ENCODE peak calls at places on chromosomes 4 and X, in five cellular contexts. Z is ovary, M is breast epithelium, K is A549, P is tibial nerve. E is an unnamed sample.

GRCh38 chr4:142846105-142846728 is at the start of gene INPP4B:
- DNase-seq in M (peak), P (peak), K (peak), Z (peak), E (peak)

GRCh38 chr4:127479031-127479622 is 153.6 kb upstream of the INTU start:
- DNase-seq in P (no peak), M (no peak), Z (no peak), K (peak), E (no peak)

GRCh38 chrX:48606091-48606490 is 8.8 kb downstream of the WDR13 start:
- DNase-seq in P (no peak), K (no peak), M (no peak), Z (no peak), E (no peak)

GRCh38 chr4:112516076-112516385 is at the start of gene NEUROG2:
- DNase-seq in M (no peak), Z (no peak), P (no peak), K (no peak), E (no peak)

GRCh38 chrX:64894454-64895038 is 81.7 kb downstream of the ZC4H2 start:
- DNase-seq in M (no peak), K (peak), Z (no peak), P (no peak), E (no peak)

GRCh38 chr4:41921476-41921875 is 13.8 kb upstream of the TMEM33 start:
- DNase-seq in K (no peak), Z (no peak), M (no peak), P (no peak), E (no peak)

GRCh38 chrX:40581333-40581910 is 652 bp downstream of the ATP6AP2 start:
- DNase-seq in M (no peak), K (no peak), Z (no peak), P (no peak), E (no peak)

GRCh38 chr4:1330761-1331590 is 16.0 kb upstream of the UVSSA start:
- DNase-seq in M (no peak), P (no peak), K (no peak), Z (no peak), E (peak)

GRCh38 chr4:22686156-22686555 is 6.6 kb upstream of the GBA3 start:
- DNase-seq in K (no peak), Z (no peak), M (no peak), P (no peak), E (no peak)

GRCh38 chrX:14963447-14964236 is 90.4 kb downstream of the MOSPD2 start:
- DNase-seq in M (no peak), P (no peak), K (peak), Z (no peak), E (no peak)

GRCh38 chr4:1691737-1692373 is 7.7 kb upstream of the FAM53A start:
- DNase-seq in Z (peak), P (no peak), M (no peak), K (no peak), E (no peak)

GRCh38 chr4:16067515-16067914 is 16.3 kb downstream of the PROM1 start:
- DNase-seq in M (no peak), K (no peak), P (no peak), Z (no peak), E (no peak)

GRCh38 chr4:156568479-156568878 is 403.1 kb downstream of the PDGFC start:
- DNase-seq in Z (no peak), P (no peak), K (no peak), M (no peak), E (no peak)

GRCh38 chrX:130047416-130047815 is 62.9 kb downstream of the ELF4 start:
- DNase-seq in P (no peak), M (no peak), Z (no peak), K (no peak), E (no peak)

GRCh38 chr4:15895517-15895916 is 43.0 kb downstream of the FGFBP1 start:
- DNase-seq in K (no peak), P (no peak), M (no peak), Z (no peak), E (no peak)

GRCh38 chr4:7042697-7043464 is at the start of gene TADA2B:
- DNase-seq in M (peak), Z (peak), P (peak), K (peak), E (peak)

GRCh38 chr4:147799986-147800555 is 68.2 kb downstream of the ARHGAP10 start:
- DNase-seq in P (no peak), M (no peak), K (no peak), Z (no peak), E (no peak)

GRCh38 chr4:74934016-74934821 is 1.3 kb downstream of the PARM1 start:
- DNase-seq in K (no peak), P (no peak), M (peak), Z (peak), E (peak)

GRCh38 chrX:109389917-109390316 is 92.0 kb downstream of the GUCY2F start:
- DNase-seq in P (no peak), Z (no peak), K (no peak), M (no peak), E (no peak)

GRCh38 chr4:124275-125081 is at the start of gene ZNF718:
- DNase-seq in Z (peak), K (peak), P (peak), M (peak), E (peak)

GRCh38 chr4:67779631-67780030 is 25.4 kb upstream of the GNRHR start:
- DNase-seq in M (no peak), K (no peak), P (no peak), Z (no peak), E (no peak)

GRCh38 chr4:20544645-20545044 is 155.6 kb upstream of the PACRGL start:
- DNase-seq in Z (no peak), P (no peak), K (peak), M (no peak), E (no peak)

GRCh38 chr4:38080061-38080531 is 119.9 kb downstream of the PTTG2 start:
- DNase-seq in P (no peak), Z (no peak), M (no peak), K (no peak), E (no peak)

GRCh38 chrX:116272328-116272727 is 101.8 kb downstream of the AGTR2 start:
- DNase-seq in M (no peak), K (peak), P (no peak), Z (no peak), E (no peak)

GRCh38 chrX:111071542-111072277 is 24.3 kb upstream of the PAK3 start:
- DNase-seq in M (no peak), P (no peak), Z (no peak), K (no peak), E (no peak)

GRCh38 chrX:110145854-110146253 is 142.9 kb downstream of the TMEM164 start:
- DNase-seq in P (no peak), M (no peak), K (peak), Z (no peak), E (no peak)

GRCh38 chr4:1568855-1569460 is 115.2 kb downstream of the FAM53A start:
- DNase-seq in K (no peak), Z (peak), P (no peak), M (no peak), E (peak)

GRCh38 chrX:69412661-69413060 is 91.5 kb upstream of the NALF2 start:
- DNase-seq in P (no peak), K (no peak), M (no peak), Z (no peak), E (no peak)

GRCh38 chr4:39715788-39716187 is 17.9 kb downstream of the UBE2K start:
- DNase-seq in K (no peak), Z (no peak), P (no peak), M (no peak), E (no peak)

GRCh38 chr4:47525154-47525819 is 40.2 kb downstream of the ATP10D start:
- DNase-seq in P (peak), M (no peak), K (peak), Z (no peak), E (no peak)

GRCh38 chr4:71187399-71188196 is 151.2 kb upstream of the SLC4A4 start:
- DNase-seq in M (no peak), P (no peak), Z (peak), K (peak), E (peak)

GRCh38 chrX:153971632-153972367 is at the start of gene HCFC1:
- DNase-seq in Z (peak), P (peak), M (peak), K (peak), E (peak)

GRCh38 chrX:153969904-153970397 is 1.7 kb downstream of the HCFC1 start:
- DNase-seq in Z (peak), K (no peak), P (no peak), M (no peak), E (peak)

GRCh38 chrX:153971124-153971631 is 440 bp downstream of the HCFC1 start:
- DNase-seq in Z (peak), K (peak), P (peak), M (peak), E (peak)

GRCh38 chrX:153969125-153969903 is 2.3 kb downstream of the HCFC1 start:
- DNase-seq in K (no peak), P (no peak), Z (no peak), M (no peak), E (peak)

GRCh38 chrX:153970398-153971123 is 1.1 kb downstream of the HCFC1 start:
- DNase-seq in K (peak), Z (peak), P (peak), M (no peak), E (peak)
- TF ChIP-seq POLR2A in K (peak), Z (no peak), P (no peak), M (no peak), E (no peak)

DNA sequence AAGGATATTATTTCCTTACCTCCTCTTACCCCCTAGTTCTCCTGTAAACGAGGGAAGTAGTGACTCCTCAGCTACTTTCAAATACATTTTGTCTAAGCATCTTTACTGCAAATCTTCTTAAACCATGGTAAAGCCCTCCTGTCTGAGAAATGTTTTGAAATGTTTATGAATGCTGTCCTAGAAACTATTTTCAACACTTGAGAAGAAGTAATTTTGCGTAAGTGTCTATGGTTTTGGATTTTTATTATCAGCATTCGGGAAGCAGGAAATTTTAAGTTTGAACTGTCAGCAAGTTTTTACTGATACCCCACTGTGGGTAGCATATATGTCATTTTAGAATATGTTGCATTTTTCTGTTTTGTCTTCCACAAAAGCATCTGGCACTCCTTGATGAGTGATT is 302.3 kb upstream of the GIMD1 start:
- DNase-seq in M (no peak), K (no peak), P (no peak), Z (no peak), E (no peak)
- H3K4me3 ChIP-seq in M (no peak), K (no peak), P (no peak), Z (no peak), E (no peak)

GRCh38 chr4:119321921-119322687 is at the start of gene FABP2:
- DNase-seq in K (no peak), Z (no peak), P (no peak), M (no peak), E (no peak)
- TF ChIP-seq POLR2A in K (no peak), Z (no peak), P (no peak), M (no peak), E (no peak)

DNA sequence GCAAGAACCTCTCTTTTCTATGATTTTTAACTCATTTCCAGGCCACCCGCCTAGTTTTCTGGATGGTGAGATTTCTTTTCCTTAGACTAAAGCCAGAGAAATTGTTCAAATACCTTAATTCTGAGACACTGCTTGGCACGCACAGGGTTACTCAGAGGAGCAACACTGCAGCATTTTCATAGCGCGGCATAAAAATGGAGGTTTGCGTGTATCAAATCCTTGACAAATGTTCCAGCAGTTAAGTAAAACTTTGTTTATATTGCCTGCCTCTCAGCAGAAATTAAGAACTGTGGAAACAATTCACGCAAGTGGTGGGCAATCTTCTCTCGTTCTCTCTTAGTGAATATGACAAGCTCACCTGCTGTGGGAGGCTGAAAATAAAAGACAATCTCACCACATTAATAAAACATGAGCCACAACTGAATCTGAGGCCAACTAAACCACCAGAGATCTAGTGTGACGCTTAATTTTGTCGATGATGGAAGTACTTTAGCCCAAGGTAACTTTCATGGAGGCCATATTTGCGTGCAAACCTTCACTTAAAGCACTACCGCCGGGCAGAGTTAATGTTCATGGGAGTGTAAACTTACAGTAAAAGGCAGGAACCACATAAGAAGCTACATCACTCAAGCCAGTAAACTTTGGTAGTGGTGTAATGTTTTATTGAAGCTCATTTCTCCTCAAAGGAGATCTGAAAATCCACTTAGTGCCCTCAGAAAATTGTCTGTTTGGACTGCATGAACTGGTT is 894.8 kb upstream of the EPHA5 start:
- DNase-seq in K (peak), P (no peak), Z (no peak), M (no peak), E (no peak)
- H3K4me3 ChIP-seq in K (peak), P (no peak), Z (no peak), M (no peak), E (no peak)

GRCh38 chrX:24150051-24150790 is 692 bp downstream of the ZFX start:
- DNase-seq in P (peak), Z (peak), K (peak), M (peak), E (peak)
- TF ChIP-seq POLR2A in P (peak), Z (peak), K (peak), M (peak), E (no peak)

DNA sequence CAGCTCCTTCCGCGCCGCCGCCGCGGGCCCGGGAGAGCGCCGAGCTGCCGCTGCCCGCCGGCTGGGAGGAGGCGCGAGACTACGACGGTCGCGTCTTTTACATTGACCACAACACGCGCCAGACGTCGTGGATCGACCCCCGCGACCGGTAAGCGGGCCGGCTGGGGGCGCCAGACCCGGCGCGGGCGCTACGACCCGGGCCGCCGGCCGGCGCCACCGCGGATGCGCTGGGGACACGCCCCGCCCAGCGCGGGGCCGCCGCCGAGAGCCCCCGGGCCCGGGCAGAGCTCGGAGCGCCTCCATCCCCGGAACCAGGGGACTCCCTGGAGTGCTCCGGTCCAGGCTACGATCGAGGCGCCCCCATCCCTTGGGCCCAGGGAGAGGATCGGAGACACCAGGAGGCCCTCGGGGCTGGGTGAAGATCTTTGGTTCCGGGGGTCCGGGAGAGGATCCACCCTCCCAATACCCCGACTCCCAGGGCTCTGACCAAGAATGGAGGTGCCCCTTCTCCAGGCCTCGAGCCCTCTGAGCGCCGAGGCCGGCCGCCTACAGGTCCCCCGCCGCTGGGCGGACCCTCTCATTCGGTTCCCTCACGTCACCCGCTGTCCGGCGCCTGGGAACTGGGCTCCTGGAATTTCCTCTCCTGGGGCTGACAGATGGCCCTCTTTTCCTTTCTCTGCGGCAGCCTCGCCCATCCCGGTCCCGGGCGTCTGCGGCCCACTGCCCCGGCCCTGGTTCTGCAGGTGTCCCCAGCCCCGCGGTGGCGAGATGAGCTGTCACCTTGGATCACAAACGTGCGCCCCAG is 48.8 kb downstream of the CLDN34 start:
- DNase-seq in Z (peak), M (no peak), P (no peak), K (peak), E (peak)
- H3K4me3 ChIP-seq in Z (peak), M (peak), P (peak), K (peak), E (no peak)

GRCh38 chr4:81502561-81502960 is 30.9 kb upstream of the RASGEF1B start:
- DNase-seq in K (no peak), M (no peak), Z (no peak), P (no peak), E (no peak)

GRCh38 chr4:81507530-81507929 is 35.8 kb upstream of the RASGEF1B start:
- DNase-seq in P (no peak), Z (no peak), K (no peak), M (no peak), E (no peak)

GRCh38 chr4:81506731-81507130 is 35.0 kb upstream of the RASGEF1B start:
- DNase-seq in Z (no peak), P (no peak), K (no peak), M (no peak), E (no peak)

GRCh38 chr4:81503586-81503985 is 31.9 kb upstream of the RASGEF1B start:
- DNase-seq in Z (no peak), M (no peak), K (no peak), P (no peak), E (no peak)

DNA sequence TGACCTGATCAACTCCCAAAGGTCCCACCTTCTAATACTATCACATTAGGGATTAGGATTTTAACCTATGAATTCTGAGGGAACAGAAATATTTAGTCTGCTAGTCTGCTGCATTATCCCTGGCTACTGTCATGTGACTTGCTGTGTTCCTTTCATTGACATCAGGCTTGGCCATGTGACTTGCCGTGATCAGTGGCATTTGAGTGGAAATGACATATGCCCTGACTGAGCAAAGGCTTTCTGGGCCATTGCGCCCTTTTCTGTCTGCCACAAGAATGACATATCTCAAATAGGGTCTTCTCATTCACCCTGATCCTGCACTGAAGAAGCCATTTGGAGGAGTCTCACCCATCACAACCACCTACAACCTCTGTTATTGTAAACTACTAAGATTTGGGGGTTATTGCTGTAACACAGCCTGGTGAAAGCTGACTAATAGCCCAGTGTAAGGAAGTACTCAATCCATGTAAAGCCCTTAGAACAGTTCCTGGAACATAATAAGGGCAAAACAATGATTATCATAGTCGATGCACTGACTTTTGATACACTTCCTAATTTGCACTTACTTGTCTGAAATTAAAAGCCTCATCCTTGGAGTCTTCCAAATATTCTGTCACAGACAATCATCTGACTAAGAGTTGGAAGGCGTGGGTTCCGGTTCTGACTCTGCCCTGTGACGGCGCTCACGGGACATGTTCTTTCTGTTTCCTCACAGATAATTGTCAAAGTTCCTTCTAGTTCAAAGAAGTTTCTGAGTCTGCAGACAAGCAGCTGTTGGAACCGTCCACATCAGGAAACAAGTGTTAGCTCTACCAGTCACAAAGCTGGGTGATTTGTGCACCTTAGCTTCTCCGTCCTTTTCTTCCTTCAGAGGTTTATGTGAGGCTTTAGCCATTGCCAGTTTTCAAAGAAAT is 33.2 kb upstream of the RASGEF1B start:
- DNase-seq in M (no peak), Z (no peak), K (no peak), P (peak), E (peak)
- TF ChIP-seq POLR2A in M (no peak), Z (no peak), K (no peak), P (no peak), E (no peak)

GRCh38 chr4:13522282-13523104 is 21.8 kb downstream of the NKX3-2 start:
- DNase-seq in Z (no peak), P (no peak), M (no peak), K (no peak), E (peak)
- H3K4me3 ChIP-seq in Z (no peak), P (no peak), M (no peak), K (no peak), E (peak)

GRCh38 chr4:73448448-73449203 is 12.6 kb downstream of the AFP start:
- DNase-seq in Z (no peak), M (no peak), K (no peak), P (no peak), E (no peak)

GRCh38 chr4:73452953-73453700 is 17.1 kb downstream of the AFP start:
- DNase-seq in P (no peak), Z (no peak), K (no peak), M (no peak), E (no peak)

GRCh38 chr4:73451404-73451803 is 15.4 kb downstream of the AFP start:
- DNase-seq in M (no peak), P (no peak), Z (no peak), K (peak), E (no peak)

GRCh38 chr4:73451978-73452747 is 16.1 kb downstream of the AFP start:
- DNase-seq in M (no peak), K (no peak), P (no peak), Z (no peak), E (no peak)

GRCh38 chr4:73450398-73451004 is 14.5 kb downstream of the AFP start:
- DNase-seq in P (no peak), M (no peak), Z (peak), K (peak), E (no peak)
- TF ChIP-seq POLR2A in P (no peak), M (no peak), Z (no peak), K (no peak), E (no peak)

GRCh38 chr4:139018501-139018900 is 2.9 kb downstream of the NOCT start:
- DNase-seq in P (no peak), M (no peak), K (no peak), Z (no peak), E (no peak)
- H3K4me3 ChIP-seq in P (no peak), M (no peak), K (no peak), Z (no peak), E (no peak)

E was measured in spleen.